ENCODE peak calls at places on chromosomes 7 and 10, in six cellular contexts. C is CD4-positive, alpha-beta T cell; I is NCI-H748 treated with DMSO at 0.1 percent for 48 hours; Z is nephron progenitor cell; A is type B pancreatic cell; J is SW480. B is an unnamed sample.

GRCh38 chr7:140512317-140513000 is 33.2 kb upstream of the MKRN1 start:
- DNase-seq in C (no peak), I (peak; percentile 79), Z (no peak), A (no peak), J (peak; percentile 55), B (peak; percentile 34)

GRCh38 chr7:99024066-99024465 is 119.8 kb downstream of the SMURF1 start:
- DNase-seq in C (no peak), I (no peak), Z (no peak), A (no peak), J (no peak), B (no peak)

GRCh38 chr7:50661345-50662058 is 96.3 kb upstream of the DDC start:
- DNase-seq in C (no peak), I (no peak), Z (no peak), A (no peak), J (no peak), B (no peak)

GRCh38 chr10:45001382-45002148 is 842 bp downstream of the ZNF22 start:
- DNase-seq in C (peak; percentile 35), I (peak; percentile 3), Z (no peak), A (no peak), J (peak; percentile 54), B (peak; percentile 76)

GRCh38 chr7:29386196-29386765 is 177.4 kb upstream of the PRR15 start:
- DNase-seq in C (no peak), I (peak; percentile 84), Z (no peak), A (no peak), J (no peak), B (no peak)

GRCh38 chr10:36148207-36148606 is 506.1 kb upstream of the FZD8 start:
- DNase-seq in C (no peak), I (no peak), Z (no peak), A (no peak), J (no peak), B (no peak)

GRCh38 chr10:100510533-100511308 is 8.9 kb downstream of the SEC31B start:
- DNase-seq in C (peak; percentile 65), I (no peak), Z (no peak), A (no peak), J (peak; percentile 95), B (no peak)

GRCh38 chr10:60414877-60415585 is 25.4 kb upstream of the ANK3 start:
- DNase-seq in C (no peak), I (no peak), Z (no peak), A (no peak), J (peak; percentile 6), B (no peak)

GRCh38 chr10:24418532-24418931 is 209.6 kb downstream of the KIAA1217 start:
- DNase-seq in C (no peak), I (no peak), Z (no peak), A (no peak), J (no peak), B (no peak)